ENCODE peak calls at places on chromosomes 11 and 22, in nine cellular contexts. One of them, this sample, is unnamed.

GRCh38 chr22:40728731-40729189 is 49.5 kb downstream of the MCHR1 start:
- DNase-seq in left ventricle myocardium inferior: no peak
- DNase-seq in mesenchymal stem cell: peak
- DNase-seq in tibial nerve: no peak
- DNase-seq in suprapubic skin: no peak
- DNase-seq in heart left ventricle: no peak
- DNase-seq in OCI-LY7: peak
- DNase-seq in stomach: peak
- DNase-seq in fibroblast of lung: peak
- DNase-seq in this sample: no peak

GRCh38 chr11:57458060-57458409 is 2.3 kb upstream of the RTN4RL2 start:
- DNase-seq in mesenchymal stem cell: no peak
- DNase-seq in fibroblast of lung: no peak
- DNase-seq in tibial nerve: no peak
- DNase-seq in stomach: no peak
- DNase-seq in left ventricle myocardium inferior: no peak
- DNase-seq in suprapubic skin: no peak
- DNase-seq in OCI-LY7: no peak
- DNase-seq in heart left ventricle: no peak
- DNase-seq in this sample: no peak

GRCh38 chr11:79046365-79046764 is 394.5 kb downstream of the TENM4 start:
- DNase-seq in mesenchymal stem cell: no peak
- DNase-seq in heart left ventricle: no peak
- DNase-seq in OCI-LY7: no peak
- DNase-seq in fibroblast of lung: no peak
- DNase-seq in suprapubic skin: no peak
- DNase-seq in stomach: no peak
- DNase-seq in tibial nerve: no peak
- DNase-seq in left ventricle myocardium inferior: no peak
- DNase-seq in this sample: no peak

GRCh38 chr22:22167791-22168189 is 76.8 kb upstream of the VPREB1 start:
- DNase-seq in tibial nerve: no peak
- DNase-seq in mesenchymal stem cell: no peak
- DNase-seq in OCI-LY7: peak
- DNase-seq in fibroblast of lung: no peak
- DNase-seq in heart left ventricle: no peak
- DNase-seq in stomach: no peak
- DNase-seq in suprapubic skin: no peak
- DNase-seq in left ventricle myocardium inferior: no peak
- DNase-seq in this sample: no peak

GRCh38 chr11:92380882-92381281 is 156.3 kb downstream of the FAT3 start:
- DNase-seq in left ventricle myocardium inferior: no peak
- DNase-seq in tibial nerve: no peak
- DNase-seq in fibroblast of lung: peak
- DNase-seq in heart left ventricle: no peak
- DNase-seq in mesenchymal stem cell: no peak
- DNase-seq in suprapubic skin: no peak
- DNase-seq in OCI-LY7: no peak
- DNase-seq in stomach: no peak
- DNase-seq in this sample: no peak

GRCh38 chr11:85903406-85903805 is 48.2 kb downstream of the CCDC83 start:
- DNase-seq in OCI-LY7: no peak
- DNase-seq in left ventricle myocardium inferior: no peak
- DNase-seq in stomach: no peak
- DNase-seq in fibroblast of lung: no peak
- DNase-seq in tibial nerve: no peak
- DNase-seq in mesenchymal stem cell: no peak
- DNase-seq in heart left ventricle: no peak
- DNase-seq in suprapubic skin: no peak
- DNase-seq in this sample: no peak

GRCh38 chr11:85758480-85759039 is 52.4 kb downstream of the SYTL2 start:
- DNase-seq in OCI-LY7: no peak
- DNase-seq in stomach: no peak
- DNase-seq in mesenchymal stem cell: no peak
- DNase-seq in suprapubic skin: no peak
- DNase-seq in left ventricle myocardium inferior: no peak
- DNase-seq in tibial nerve: no peak
- DNase-seq in heart left ventricle: no peak
- DNase-seq in fibroblast of lung: no peak
- DNase-seq in this sample: no peak

GRCh38 chr22:47304854-47305253 is 542.4 kb downstream of the TBC1D22A start:
- DNase-seq in heart left ventricle: no peak
- DNase-seq in fibroblast of lung: no peak
- DNase-seq in stomach: no peak
- DNase-seq in tibial nerve: no peak
- DNase-seq in mesenchymal stem cell: no peak
- DNase-seq in left ventricle myocardium inferior: no peak
- DNase-seq in suprapubic skin: peak
- DNase-seq in OCI-LY7: no peak
- DNase-seq in this sample: no peak

DNA sequence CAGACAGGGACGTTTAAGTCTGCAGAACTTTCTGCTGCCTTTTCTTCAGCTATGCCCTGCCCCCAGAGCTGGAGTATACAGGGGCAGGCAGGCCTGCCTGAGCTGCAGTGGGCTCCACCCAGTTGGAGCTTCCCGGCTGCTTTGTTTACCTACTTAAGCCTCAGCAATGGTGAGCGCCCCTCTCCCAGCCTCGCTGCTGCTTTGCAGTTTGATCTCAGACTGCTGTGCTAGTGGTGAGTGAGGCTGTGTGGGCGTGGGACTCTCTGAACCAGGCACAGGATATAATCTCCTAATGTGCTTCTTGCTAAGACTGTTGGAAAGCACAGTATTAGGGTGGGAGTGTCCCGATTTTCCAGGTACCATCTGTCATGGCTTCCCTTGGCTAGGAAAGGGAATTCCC is 38.5 kb downstream of the NELL1 start:
- DNase-seq in fibroblast of lung: no peak
- DNase-seq in heart left ventricle: no peak
- DNase-seq in left ventricle myocardium inferior: no peak
- DNase-seq in mesenchymal stem cell: no peak
- DNase-seq in tibial nerve: no peak
- DNase-seq in suprapubic skin: no peak
- DNase-seq in OCI-LY7: no peak
- DNase-seq in stomach: no peak
- DNase-seq in this sample: no peak
- H3K27ac ChIP-seq in fibroblast of lung: no peak
- H3K27ac ChIP-seq in heart left ventricle: no peak
- H3K27ac ChIP-seq in left ventricle myocardium inferior: no peak
- H3K27ac ChIP-seq in mesenchymal stem cell: no peak
- H3K27ac ChIP-seq in tibial nerve: no peak
- H3K27ac ChIP-seq in suprapubic skin: no peak
- H3K27ac ChIP-seq in OCI-LY7: no peak
- H3K27ac ChIP-seq in stomach: no peak
- H3K27ac ChIP-seq in this sample: no peak

DNA sequence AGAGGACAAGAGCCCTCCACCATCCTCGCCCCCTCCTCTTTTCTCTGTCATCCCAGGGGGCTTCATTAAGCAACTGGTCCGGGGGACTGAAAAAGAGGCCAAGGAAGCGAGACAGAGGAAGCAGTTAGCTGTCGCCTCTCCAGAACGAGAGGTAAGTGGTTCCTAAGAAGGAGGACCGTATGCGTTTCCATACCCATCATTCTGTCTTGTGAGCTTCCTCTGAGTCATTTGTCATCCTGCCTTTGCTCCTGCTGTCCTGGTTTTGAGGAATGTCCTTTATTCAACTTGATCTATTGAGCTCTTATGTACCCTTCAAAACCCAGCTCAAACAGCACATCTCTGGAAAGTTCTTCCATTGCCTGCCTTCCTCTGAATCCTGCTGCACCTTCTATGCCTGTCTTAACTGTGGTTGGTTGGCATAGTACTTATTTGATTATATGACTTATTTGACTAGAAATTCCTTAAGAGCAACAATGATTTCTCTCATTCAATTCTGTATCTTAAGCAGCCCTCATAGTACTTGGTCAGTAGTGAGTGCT is 21.3 kb downstream of the MYO18B start:
- DNase-seq in fibroblast of lung: peak
- DNase-seq in heart left ventricle: no peak
- DNase-seq in left ventricle myocardium inferior: no peak
- DNase-seq in mesenchymal stem cell: peak
- DNase-seq in stomach: no peak
- DNase-seq in OCI-LY7: no peak
- DNase-seq in suprapubic skin: no peak
- DNase-seq in tibial nerve: no peak
- DNase-seq in this sample: no peak
- H3K27ac ChIP-seq in fibroblast of lung: no peak
- H3K27ac ChIP-seq in heart left ventricle: peak
- H3K27ac ChIP-seq in left ventricle myocardium inferior: peak
- H3K27ac ChIP-seq in mesenchymal stem cell: no peak
- H3K27ac ChIP-seq in stomach: no peak
- H3K27ac ChIP-seq in OCI-LY7: no peak
- H3K27ac ChIP-seq in suprapubic skin: no peak
- H3K27ac ChIP-seq in tibial nerve: no peak
- H3K27ac ChIP-seq in this sample: no peak

GRCh38 chr11:123084454-123084853 is 22.5 kb upstream of the HSPA8 start:
- DNase-seq in suprapubic skin: no peak
- DNase-seq in heart left ventricle: no peak
- DNase-seq in fibroblast of lung: no peak
- DNase-seq in OCI-LY7: no peak
- DNase-seq in tibial nerve: no peak
- DNase-seq in mesenchymal stem cell: no peak
- DNase-seq in left ventricle myocardium inferior: no peak
- DNase-seq in stomach: no peak
- DNase-seq in this sample: no peak

GRCh38 chr11:123086315-123086714 is 24.4 kb upstream of the HSPA8 start:
- DNase-seq in heart left ventricle: no peak
- DNase-seq in stomach: no peak
- DNase-seq in OCI-LY7: no peak
- DNase-seq in fibroblast of lung: no peak
- DNase-seq in left ventricle myocardium inferior: no peak
- DNase-seq in suprapubic skin: no peak
- DNase-seq in tibial nerve: no peak
- DNase-seq in mesenchymal stem cell: no peak
- DNase-seq in this sample: no peak

GRCh38 chr11:123082977-123083376 is 21.0 kb upstream of the HSPA8 start:
- DNase-seq in left ventricle myocardium inferior: no peak
- DNase-seq in OCI-LY7: no peak
- DNase-seq in stomach: no peak
- DNase-seq in mesenchymal stem cell: peak
- DNase-seq in fibroblast of lung: no peak
- DNase-seq in tibial nerve: no peak
- DNase-seq in suprapubic skin: no peak
- DNase-seq in heart left ventricle: no peak
- DNase-seq in this sample: no peak

GRCh38 chr11:123085497-123085896 is 23.6 kb upstream of the HSPA8 start:
- DNase-seq in stomach: no peak
- DNase-seq in suprapubic skin: no peak
- DNase-seq in OCI-LY7: no peak
- DNase-seq in mesenchymal stem cell: no peak
- DNase-seq in fibroblast of lung: no peak
- DNase-seq in tibial nerve: no peak
- DNase-seq in heart left ventricle: no peak
- DNase-seq in left ventricle myocardium inferior: no peak
- DNase-seq in this sample: no peak

GRCh38 chr11:123083623-123084029 is 21.7 kb upstream of the HSPA8 start:
- DNase-seq in fibroblast of lung: peak
- DNase-seq in tibial nerve: peak
- DNase-seq in OCI-LY7: no peak
- DNase-seq in suprapubic skin: peak
- DNase-seq in heart left ventricle: peak
- DNase-seq in left ventricle myocardium inferior: peak
- DNase-seq in mesenchymal stem cell: peak
- DNase-seq in stomach: peak
- DNase-seq in this sample: peak
- H3K27ac ChIP-seq in fibroblast of lung: peak
- H3K27ac ChIP-seq in tibial nerve: no peak
- H3K27ac ChIP-seq in OCI-LY7: no peak
- H3K27ac ChIP-seq in suprapubic skin: no peak
- H3K27ac ChIP-seq in heart left ventricle: peak
- H3K27ac ChIP-seq in left ventricle myocardium inferior: peak
- H3K27ac ChIP-seq in mesenchymal stem cell: peak
- H3K27ac ChIP-seq in stomach: peak
- H3K27ac ChIP-seq in this sample: no peak

GRCh38 chr11:114110948-114111347 is 51.4 kb downstream of the ZBTB16 start:
- DNase-seq in tibial nerve: no peak
- DNase-seq in suprapubic skin: no peak
- DNase-seq in OCI-LY7: no peak
- DNase-seq in heart left ventricle: peak
- DNase-seq in mesenchymal stem cell: peak
- DNase-seq in stomach: peak
- DNase-seq in left ventricle myocardium inferior: no peak
- DNase-seq in fibroblast of lung: no peak
- DNase-seq in this sample: peak

GRCh38 chr11:114111369-114112042 is 52.0 kb downstream of the ZBTB16 start:
- DNase-seq in heart left ventricle: no peak
- DNase-seq in mesenchymal stem cell: peak
- DNase-seq in fibroblast of lung: no peak
- DNase-seq in left ventricle myocardium inferior: no peak
- DNase-seq in suprapubic skin: no peak
- DNase-seq in stomach: no peak
- DNase-seq in OCI-LY7: no peak
- DNase-seq in tibial nerve: no peak
- DNase-seq in this sample: no peak

GRCh38 chr11:114108501-114109205 is 49.1 kb downstream of the ZBTB16 start:
- DNase-seq in left ventricle myocardium inferior: no peak
- DNase-seq in OCI-LY7: no peak
- DNase-seq in stomach: no peak
- DNase-seq in fibroblast of lung: no peak
- DNase-seq in heart left ventricle: no peak
- DNase-seq in tibial nerve: no peak
- DNase-seq in suprapubic skin: no peak
- DNase-seq in mesenchymal stem cell: no peak
- DNase-seq in this sample: no peak

GRCh38 chr11:114110123-114110522 is 50.6 kb downstream of the ZBTB16 start:
- DNase-seq in mesenchymal stem cell: no peak
- DNase-seq in suprapubic skin: no peak
- DNase-seq in heart left ventricle: no peak
- DNase-seq in fibroblast of lung: no peak
- DNase-seq in tibial nerve: no peak
- DNase-seq in OCI-LY7: no peak
- DNase-seq in left ventricle myocardium inferior: no peak
- DNase-seq in stomach: no peak
- DNase-seq in this sample: no peak

DNA sequence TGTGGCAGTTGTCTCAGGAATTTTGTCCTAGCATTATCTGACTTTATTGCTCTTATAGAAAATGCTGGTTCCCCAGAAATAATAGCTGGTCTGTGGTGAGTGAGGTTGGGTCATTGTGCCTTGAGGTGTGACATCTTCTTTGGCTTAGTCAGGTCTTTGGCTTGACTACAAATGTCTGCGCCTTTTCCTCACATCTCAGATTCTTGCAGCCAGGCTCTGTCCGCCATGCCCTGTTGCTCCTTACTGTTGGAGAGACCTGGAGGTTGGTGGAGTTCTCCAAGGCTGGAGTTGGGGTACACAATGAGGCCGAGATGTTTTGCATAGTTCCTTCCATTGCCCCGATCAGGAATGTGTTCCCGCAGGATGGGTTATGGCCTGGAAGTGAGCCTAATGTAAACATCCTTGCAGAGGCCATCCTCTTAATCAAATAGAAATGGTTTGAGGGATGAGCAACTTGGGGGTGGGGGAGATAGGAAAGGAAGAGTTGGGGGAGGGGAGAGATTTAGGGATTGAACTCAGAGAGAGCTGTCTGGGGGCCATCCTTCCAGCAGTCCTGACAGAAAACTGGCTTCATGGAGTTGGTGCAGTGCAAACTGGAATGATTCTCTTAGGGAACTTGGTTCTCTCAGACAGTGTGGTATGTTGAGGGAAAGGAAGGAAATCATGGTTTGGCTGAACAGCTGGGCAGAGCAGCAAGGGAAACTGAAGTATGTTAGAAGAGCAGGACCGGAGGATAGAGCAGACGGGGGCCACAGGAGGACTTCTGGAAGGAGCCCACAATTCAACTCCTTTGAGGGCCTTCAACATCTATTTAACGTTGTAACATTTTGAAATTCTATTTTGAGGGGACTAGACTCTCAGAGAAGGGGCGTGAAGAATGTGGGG is 49.9 kb downstream of the ZBTB16 start:
- DNase-seq in heart left ventricle: no peak
- DNase-seq in tibial nerve: no peak
- DNase-seq in stomach: no peak
- DNase-seq in left ventricle myocardium inferior: no peak
- DNase-seq in fibroblast of lung: no peak
- DNase-seq in mesenchymal stem cell: peak
- DNase-seq in OCI-LY7: no peak
- DNase-seq in suprapubic skin: no peak
- DNase-seq in this sample: no peak
- H3K27ac ChIP-seq in heart left ventricle: peak
- H3K27ac ChIP-seq in tibial nerve: peak
- H3K27ac ChIP-seq in stomach: peak
- H3K27ac ChIP-seq in left ventricle myocardium inferior: peak
- H3K27ac ChIP-seq in fibroblast of lung: no peak
- H3K27ac ChIP-seq in mesenchymal stem cell: no peak
- H3K27ac ChIP-seq in OCI-LY7: no peak
- H3K27ac ChIP-seq in suprapubic skin: peak
- H3K27ac ChIP-seq in this sample: no peak